ENCODE peak calls at places on chromosome 12, in ten cellular contexts. J is anterior cingulate cortex; O is upper lobe of right lung; V is HTR-8/SVneo; R is RPMI7951; U is activated CD4-positive, alpha-beta T cell treated with anti-CD3 and anti-CD28 coated beads, Interleukin-2, amount 50 U/mL, for 1 hour; E is fibroblast of the aortic adventitia; M is HEK293T; F is PC-3; K is HT1080. Y is an unnamed sample.

GRCh38 chr12:3157581-3158328 is 80.6 kb downstream of the TSPAN9 start:
- DNase-seq in J (no peak), O (no peak), V (no peak), R (peak), U (no peak), E (no peak), M (no peak), F (no peak), K (no peak), Y (no peak)

GRCh38 chr12:57254506-57255280 is 3.7 kb upstream of the STAC3 start:
- DNase-seq in J (no peak), O (no peak), V (no peak), R (no peak), U (no peak), E (no peak), M (no peak), F (no peak), K (no peak), Y (no peak)

GRCh38 chr12:105409286-105409685 is 78.8 kb downstream of the C12orf75 start:
- DNase-seq in J (no peak), O (no peak), V (no peak), R (no peak), U (no peak), E (no peak), M (no peak), F (no peak), K (no peak), Y (no peak)

GRCh38 chr12:30835216-30835615 is 80.5 kb upstream of the CAPRIN2 start:
- DNase-seq in J (no peak), O (no peak), V (no peak), R (no peak), U (no peak), E (no peak), M (no peak), F (no peak), K (no peak), Y (no peak)

GRCh38 chr12:131530041-131530332 is 180.9 kb upstream of the SFSWAP start:
- DNase-seq in J (no peak), O (no peak), V (no peak), R (no peak), U (no peak), E (no peak), M (no peak), F (no peak), K (no peak), Y (no peak)

GRCh38 chr12:7346571-7347225 is 42.8 kb downstream of the ACSM4 start:
- DNase-seq in J (no peak), O (no peak), V (no peak), R (peak), U (no peak), E (no peak), M (no peak), F (no peak), K (peak), Y (no peak)

GRCh38 chr12:8038659-8039114 is 6.2 kb downstream of the FOXJ2 start:
- DNase-seq in J (no peak), O (peak), V (no peak), R (peak), U (no peak), E (peak), M (peak), F (no peak), K (peak), Y (peak)

GRCh38 chr12:62516932-62517331 is 50.3 kb downstream of the MON2 start:
- DNase-seq in J (no peak), O (no peak), V (no peak), R (no peak), U (no peak), E (no peak), M (no peak), F (no peak), K (no peak), Y (no peak)

Y was measured in NCI-H1105.